ENCODE peak calls at places on chromosomes 5 and 9, in seven cellular contexts. D, E, J, T, Z, V and Y are unnamed samples.

GRCh38 chr5:139743001-139743771 is 52.4 kb upstream of the PSD2 start:
- DNase-seq in D (no peak), E (no peak), J (no peak), T (no peak), Z (no peak), V (no peak), Y (no peak)

GRCh38 chr9:89606567-89607311 is 1.9 kb downstream of the GADD45G start:
- DNase-seq in D (peak), E (peak), J (peak), T (peak), Z (no peak), V (peak), Y (peak)

GRCh38 chr9:129143031-129143441 is 31.8 kb downstream of the PTPA start:
- DNase-seq in D (peak), E (peak), J (peak), T (peak), Z (no peak), V (peak), Y (peak)

GRCh38 chr5:58860680-58861079 is 277.8 kb downstream of the RAB3C start:
- DNase-seq in D (no peak), E (no peak), J (no peak), T (no peak), Z (peak), V (no peak), Y (no peak)

GRCh38 chr5:1400936-1401335 is 44.3 kb downstream of the SLC6A3 start:
- DNase-seq in D (no peak), E (no peak), J (no peak), T (no peak), Z (no peak), V (peak), Y (no peak)

GRCh38 chr5:14699159-14699558 is 34.6 kb downstream of the OTULIN start:
- DNase-seq in D (no peak), E (no peak), J (no peak), T (no peak), Z (no peak), V (no peak), Y (no peak)

GRCh38 chr5:36457511-36458260 is 148.7 kb upstream of the SLC1A3 start:
- DNase-seq in D (no peak), E (no peak), J (no peak), T (no peak), Z (no peak), V (no peak), Y (no peak)

GRCh38 chr9:129408535-129409215 is 212.2 kb downstream of the C9orf50 start:
- DNase-seq in D (no peak), E (no peak), J (no peak), T (peak), Z (no peak), V (peak), Y (peak)

GRCh38 chr9:63817622-63818518 is 1467.1 kb downstream of the FOXD4L5 start:
- DNase-seq in D (peak), E (peak), J (peak), T (peak), Z (peak), V (peak), Y (peak)

GRCh38 chr5:173597304-173597703 is 19.1 kb downstream of the BOD1 start:
- DNase-seq in D (no peak), E (no peak), J (no peak), T (no peak), Z (no peak), V (no peak), Y (no peak)

GRCh38 chr5:173598686-173599085 is 17.8 kb downstream of the BOD1 start:
- DNase-seq in D (no peak), E (no peak), J (no peak), T (no peak), Z (no peak), V (no peak), Y (no peak)

GRCh38 chr5:173604141-173604540 is 12.3 kb downstream of the BOD1 start:
- DNase-seq in D (no peak), E (no peak), J (no peak), T (no peak), Z (no peak), V (no peak), Y (no peak)

DNA sequence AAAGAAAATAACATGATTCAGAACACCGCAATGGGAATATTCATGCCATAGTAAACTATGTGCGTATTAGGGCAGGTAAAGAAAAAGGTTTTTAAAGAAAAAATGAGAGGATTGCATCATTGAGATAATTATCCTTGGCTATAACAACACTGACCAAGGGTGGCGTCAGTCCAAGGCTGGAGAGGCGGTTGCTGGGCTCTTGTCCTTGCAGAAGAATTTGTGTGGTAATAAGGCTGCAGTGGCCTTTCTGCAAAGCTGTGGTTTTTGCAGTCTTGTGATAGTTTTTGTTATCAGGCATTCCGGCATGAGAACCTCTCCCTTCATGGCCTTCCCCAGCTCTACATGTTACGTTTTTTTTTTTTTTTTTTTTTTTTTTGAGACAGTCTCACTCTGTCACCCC is 14.0 kb downstream of the BOD1 start:
- DNase-seq in D (no peak), E (no peak), J (no peak), T (no peak), Z (no peak), V (peak), Y (no peak)
- TF ChIP-seq CTCF in D (no peak), E (no peak), J (no peak), T (no peak), Z (no peak), V (no peak), Y (no peak)

GRCh38 chr5:55303238-55303690 is 4.2 kb downstream of the DHX29 start:
- DNase-seq in D (no peak), E (no peak), J (peak), T (no peak), Z (peak), V (no peak), Y (no peak)

GRCh38 chr5:55307383-55308253 is at the start of the genes DHX29 and MTREX:
- DNase-seq in D (peak), E (peak), J (peak), T (peak), Z (peak), V (peak), Y (peak)

GRCh38 chr5:55304584-55304983 is 2.9 kb downstream of the DHX29 start:
- DNase-seq in D (no peak), E (no peak), J (no peak), T (no peak), Z (no peak), V (no peak), Y (no peak)

GRCh38 chr5:55306641-55307382 is 682 bp downstream of the DHX29 start:
- DNase-seq in D (no peak), E (no peak), J (peak), T (no peak), Z (no peak), V (no peak), Y (no peak)

DNA sequence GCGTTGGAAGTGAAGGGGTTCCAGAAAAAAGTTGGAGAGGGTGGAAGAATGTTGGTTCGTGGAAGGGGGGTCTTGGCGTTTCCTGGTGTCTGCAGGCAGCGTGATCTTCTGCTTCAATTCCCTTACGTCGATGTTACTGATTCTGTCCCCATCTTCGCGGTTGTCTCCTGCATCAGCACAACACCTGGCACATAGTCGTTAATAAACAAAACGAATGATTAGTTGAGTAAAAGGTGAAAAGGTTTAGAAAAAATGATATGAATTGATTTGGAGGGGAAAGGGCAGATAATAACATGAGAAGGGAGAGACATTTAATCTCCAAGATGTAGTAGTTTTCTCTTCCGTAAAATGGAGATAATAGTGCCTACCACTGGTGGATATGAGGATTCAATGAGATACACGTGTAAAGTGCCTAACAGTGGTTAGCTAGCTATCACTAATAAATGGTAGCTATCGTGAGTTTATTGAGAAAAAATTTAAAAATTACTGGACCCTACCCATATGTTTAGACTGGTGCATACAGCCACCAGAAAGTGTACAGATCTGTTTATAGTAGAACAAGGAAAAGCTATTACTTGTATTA is 556 bp downstream of the MTREX start:
- DNase-seq in D (peak), E (no peak), J (peak), T (no peak), Z (no peak), V (no peak), Y (peak)
- TF ChIP-seq CTCF in D (no peak), E (no peak), J (no peak), T (no peak), Z (no peak), V (no peak), Y (no peak)

GRCh38 chr5:150153957-150154617 is 1.6 kb downstream of the PDGFRB start:
- DNase-seq in D (no peak), E (no peak), J (no peak), T (no peak), Z (no peak), V (no peak), Y (no peak)
- TF ChIP-seq CTCF in D (no peak), E (no peak), J (no peak), T (no peak), Z (no peak), V (no peak), Y (no peak)

GRCh38 chr5:71455427-71456361 is at the start of gene BDP1:
- DNase-seq in D (peak), E (peak), J (peak), T (peak), Z (peak), V (peak), Y (peak)
- TF ChIP-seq CTCF in D (peak), E (peak), J (peak), T (no peak), Z (no peak), V (peak), Y (no peak)

GRCh38 chr9:87714819-87715218 is 11.1 kb upstream of the CTSL start:
- DNase-seq in D (no peak), E (no peak), J (peak), T (peak), Z (peak), V (no peak), Y (no peak)

GRCh38 chr9:87712801-87713277 is 13.1 kb upstream of the CTSL start:
- DNase-seq in D (no peak), E (no peak), J (no peak), T (no peak), Z (no peak), V (no peak), Y (no peak)

GRCh38 chr9:87711857-87712800 is 13.8 kb upstream of the CTSL start:
- DNase-seq in D (no peak), E (no peak), J (peak), T (no peak), Z (no peak), V (no peak), Y (no peak)

GRCh38 chr9:87713990-87714335 is 12.0 kb upstream of the CTSL start:
- DNase-seq in D (no peak), E (no peak), J (no peak), T (no peak), Z (no peak), V (no peak), Y (no peak)

DNA sequence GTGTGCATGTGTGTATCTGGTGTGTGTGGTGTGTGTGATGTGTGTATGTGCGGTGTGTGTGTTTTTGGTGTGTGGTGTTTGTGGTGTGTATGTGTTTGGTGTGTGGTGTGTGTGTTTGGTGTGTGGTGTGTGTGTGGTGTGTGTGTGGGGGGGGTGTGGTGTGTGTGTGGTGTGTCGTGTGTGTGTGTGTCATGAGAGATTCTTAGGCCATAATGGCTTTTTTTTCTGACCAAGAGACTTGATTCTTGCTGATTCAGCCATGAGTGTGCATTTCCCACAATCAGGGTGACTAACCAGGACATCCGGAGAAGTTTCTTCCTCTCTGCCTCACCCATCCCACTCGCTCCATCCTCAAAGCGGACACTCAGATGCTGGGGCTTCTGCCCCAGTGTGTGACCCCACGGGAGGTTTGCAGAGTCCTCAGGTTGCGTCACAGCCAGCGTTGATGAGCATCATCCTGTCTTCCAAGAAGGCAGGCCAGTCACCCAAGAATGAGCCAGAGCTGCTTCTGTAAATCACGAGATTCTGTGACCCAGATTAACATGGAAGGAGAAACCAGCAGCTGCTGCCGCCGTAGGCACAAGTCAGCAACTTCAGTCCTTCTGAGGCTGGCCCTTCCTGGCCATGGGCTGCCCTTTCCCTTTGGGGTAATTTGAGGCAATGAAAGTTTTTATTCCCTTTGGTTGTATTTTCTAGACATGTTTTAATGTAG is 12.5 kb upstream of the CTSL start:
- DNase-seq in D (no peak), E (no peak), J (peak), T (peak), Z (peak), V (peak), Y (peak)
- TF ChIP-seq CTCF in D (no peak), E (no peak), J (no peak), T (no peak), Z (no peak), V (no peak), Y (no peak)

GRCh38 chr5:164350236-164350635 is 844.8 kb downstream of the MAT2B start:
- DNase-seq in D (no peak), E (no peak), J (no peak), T (no peak), Z (no peak), V (no peak), Y (no peak)

GRCh38 chr5:164345853-164346252 is 840.4 kb downstream of the MAT2B start:
- DNase-seq in D (no peak), E (no peak), J (no peak), T (no peak), Z (no peak), V (no peak), Y (no peak)

GRCh38 chr5:164346785-164347630 is 841.6 kb downstream of the MAT2B start:
- DNase-seq in D (no peak), E (no peak), J (no peak), T (no peak), Z (no peak), V (no peak), Y (no peak)

GRCh38 chr5:164341056-164341619 is 835.7 kb downstream of the MAT2B start:
- DNase-seq in D (no peak), E (no peak), J (no peak), T (no peak), Z (no peak), V (no peak), Y (no peak)

DNA sequence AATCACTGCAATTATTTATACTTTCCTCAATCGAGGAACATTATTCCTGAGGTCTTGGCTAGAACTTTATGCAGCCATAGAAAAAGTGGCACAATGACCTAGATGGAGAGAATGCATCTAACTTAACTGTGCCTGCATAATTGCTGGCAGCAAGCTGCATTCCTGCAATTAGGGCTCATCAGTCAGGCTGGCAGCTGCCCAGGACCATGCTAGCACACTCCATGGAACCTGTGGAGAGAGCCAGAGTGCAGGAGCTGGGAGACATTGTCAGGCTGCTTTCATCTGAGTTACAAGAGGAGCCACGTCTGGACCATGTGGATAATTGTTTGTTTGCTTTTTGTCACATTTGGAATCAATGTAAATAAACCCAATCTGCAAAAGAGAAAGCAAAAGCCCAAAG is 839.8 kb downstream of the MAT2B start:
- DNase-seq in D (no peak), E (no peak), J (peak), T (no peak), Z (no peak), V (no peak), Y (no peak)
- TF ChIP-seq CTCF in D (no peak), E (no peak), J (no peak), T (no peak), Z (no peak), V (no peak), Y (no peak)